ENCODE peak calls at places on chromosomes 7 and 10, in six cellular contexts. One of them, this sample, is unnamed.

GRCh38 chr10:82925547-82925946 is 1050.6 kb downstream of the NRG3 start:
- DNase-seq in spleen: no peak
- DNase-seq in fibroblast of lung: peak
- DNase-seq in fibroblast of pulmonary artery: peak
- DNase-seq in epithelial cell of esophagus: peak
- DNase-seq in fibroblast of mammary gland: peak
- DNase-seq in this sample: no peak

GRCh38 chr10:132554053-132554990 is 16.7 kb downstream of the INPP5A start:
- DNase-seq in fibroblast of pulmonary artery: no peak
- DNase-seq in fibroblast of mammary gland: no peak
- DNase-seq in spleen: peak
- DNase-seq in fibroblast of lung: no peak
- DNase-seq in epithelial cell of esophagus: no peak
- DNase-seq in this sample: no peak

GRCh38 chr7:106915407-106915806 is 50.3 kb downstream of the PIK3CG start:
- DNase-seq in fibroblast of lung: no peak
- DNase-seq in fibroblast of mammary gland: no peak
- DNase-seq in epithelial cell of esophagus: no peak
- DNase-seq in spleen: no peak
- DNase-seq in fibroblast of pulmonary artery: no peak
- DNase-seq in this sample: no peak

GRCh38 chr10:22230331-22230833 is 12.6 kb upstream of the EBLN1 start:
- DNase-seq in spleen: no peak
- DNase-seq in epithelial cell of esophagus: peak
- DNase-seq in fibroblast of lung: peak
- DNase-seq in fibroblast of mammary gland: peak
- DNase-seq in fibroblast of pulmonary artery: peak
- DNase-seq in this sample: no peak

GRCh38 chr7:142739927-142740492 is 9.3 kb upstream of the PRSS1 start:
- DNase-seq in fibroblast of lung: no peak
- DNase-seq in fibroblast of pulmonary artery: peak
- DNase-seq in epithelial cell of esophagus: no peak
- DNase-seq in fibroblast of mammary gland: no peak
- DNase-seq in spleen: no peak
- DNase-seq in this sample: no peak

GRCh38 chr7:147188485-147188884 is 1071.9 kb downstream of the CNTNAP2 start:
- DNase-seq in fibroblast of pulmonary artery: no peak
- DNase-seq in fibroblast of mammary gland: no peak
- DNase-seq in epithelial cell of esophagus: no peak
- DNase-seq in spleen: no peak
- DNase-seq in fibroblast of lung: no peak
- DNase-seq in this sample: no peak

GRCh38 chr10:8071666-8072065 is 17.2 kb downstream of the GATA3 start:
- DNase-seq in fibroblast of pulmonary artery: no peak
- DNase-seq in spleen: no peak
- DNase-seq in epithelial cell of esophagus: no peak
- DNase-seq in fibroblast of lung: no peak
- DNase-seq in fibroblast of mammary gland: no peak
- DNase-seq in this sample: no peak

GRCh38 chr10:75108684-75109458 is 2.6 kb upstream of the SAMD8 start:
- DNase-seq in fibroblast of mammary gland: no peak
- DNase-seq in epithelial cell of esophagus: no peak
- DNase-seq in fibroblast of pulmonary artery: peak
- DNase-seq in spleen: no peak
- DNase-seq in fibroblast of lung: no peak
- DNase-seq in this sample: no peak

GRCh38 chr10:30456262-30456661 is 22.3 kb downstream of the MAP3K8 start:
- DNase-seq in spleen: peak
- DNase-seq in fibroblast of mammary gland: no peak
- DNase-seq in fibroblast of pulmonary artery: no peak
- DNase-seq in fibroblast of lung: no peak
- DNase-seq in epithelial cell of esophagus: no peak
- DNase-seq in this sample: no peak

GRCh38 chr10:103481974-103482531 is 3.0 kb upstream of the CALHM3 start:
- DNase-seq in fibroblast of lung: peak
- DNase-seq in fibroblast of mammary gland: peak
- DNase-seq in spleen: no peak
- DNase-seq in fibroblast of pulmonary artery: peak
- DNase-seq in epithelial cell of esophagus: peak
- DNase-seq in this sample: no peak

GRCh38 chr7:131556912-131557457 is 557 bp upstream of the PODXL start:
- DNase-seq in spleen: no peak
- DNase-seq in fibroblast of pulmonary artery: no peak
- DNase-seq in fibroblast of mammary gland: no peak
- DNase-seq in epithelial cell of esophagus: no peak
- DNase-seq in fibroblast of lung: no peak
- DNase-seq in this sample: no peak

GRCh38 chr10:17655567-17656146 is 11.7 kb downstream of the STAM start:
- DNase-seq in fibroblast of pulmonary artery: no peak
- DNase-seq in fibroblast of mammary gland: no peak
- DNase-seq in spleen: no peak
- DNase-seq in fibroblast of lung: peak
- DNase-seq in epithelial cell of esophagus: no peak
- DNase-seq in this sample: no peak

GRCh38 chr7:4769753-4770152 is 5.7 kb upstream of the AP5Z1 start:
- DNase-seq in spleen: no peak
- DNase-seq in epithelial cell of esophagus: no peak
- DNase-seq in fibroblast of pulmonary artery: peak
- DNase-seq in fibroblast of mammary gland: no peak
- DNase-seq in fibroblast of lung: peak
- DNase-seq in this sample: no peak

GRCh38 chr7:47827321-47827720 is 120.9 kb downstream of the PKD1L1 start:
- DNase-seq in spleen: no peak
- DNase-seq in fibroblast of lung: no peak
- DNase-seq in epithelial cell of esophagus: no peak
- DNase-seq in fibroblast of pulmonary artery: no peak
- DNase-seq in fibroblast of mammary gland: no peak
- DNase-seq in this sample: no peak

GRCh38 chr7:106371629-106372028 is 86.8 kb upstream of the NAMPT start:
- DNase-seq in spleen: peak
- DNase-seq in epithelial cell of esophagus: no peak
- DNase-seq in fibroblast of mammary gland: no peak
- DNase-seq in fibroblast of lung: no peak
- DNase-seq in fibroblast of pulmonary artery: no peak
- DNase-seq in this sample: peak

GRCh38 chr10:61157182-61157581 is 213.2 kb upstream of the RHOBTB1 start:
- DNase-seq in spleen: no peak
- DNase-seq in fibroblast of pulmonary artery: peak
- DNase-seq in fibroblast of lung: no peak
- DNase-seq in epithelial cell of esophagus: no peak
- DNase-seq in fibroblast of mammary gland: peak
- DNase-seq in this sample: no peak

GRCh38 chr10:110398419-110399162 is 93.9 kb upstream of the SMNDC1 start:
- DNase-seq in fibroblast of lung: peak
- DNase-seq in fibroblast of pulmonary artery: peak
- DNase-seq in epithelial cell of esophagus: peak
- DNase-seq in spleen: no peak
- DNase-seq in fibroblast of mammary gland: peak
- DNase-seq in this sample: peak

GRCh38 chr7:11592699-11593098 is 239.3 kb downstream of the THSD7A start:
- DNase-seq in spleen: no peak
- DNase-seq in epithelial cell of esophagus: peak
- DNase-seq in fibroblast of mammary gland: no peak
- DNase-seq in fibroblast of lung: peak
- DNase-seq in fibroblast of pulmonary artery: no peak
- DNase-seq in this sample: no peak

GRCh38 chr10:63213489-63213888 is 80.4 kb downstream of the NRBF2 start:
- DNase-seq in fibroblast of pulmonary artery: no peak
- DNase-seq in fibroblast of lung: no peak
- DNase-seq in spleen: no peak
- DNase-seq in fibroblast of mammary gland: no peak
- DNase-seq in epithelial cell of esophagus: no peak
- DNase-seq in this sample: no peak

GRCh38 chr10:24452030-24452429 is 243.1 kb downstream of the KIAA1217 start:
- DNase-seq in fibroblast of pulmonary artery: no peak
- DNase-seq in fibroblast of lung: no peak
- DNase-seq in spleen: no peak
- DNase-seq in fibroblast of mammary gland: no peak
- DNase-seq in epithelial cell of esophagus: no peak
- DNase-seq in this sample: no peak

GRCh38 chr10:86252573-86252972 is 114.0 kb downstream of the GRID1 start:
- DNase-seq in fibroblast of lung: no peak
- DNase-seq in fibroblast of mammary gland: no peak
- DNase-seq in fibroblast of pulmonary artery: no peak
- DNase-seq in spleen: no peak
- DNase-seq in epithelial cell of esophagus: no peak
- DNase-seq in this sample: no peak

GRCh38 chr7:32957326-32958045 is at the start of gene FKBP9:
- DNase-seq in fibroblast of mammary gland: peak
- DNase-seq in fibroblast of pulmonary artery: peak
- DNase-seq in fibroblast of lung: peak
- DNase-seq in spleen: peak
- DNase-seq in epithelial cell of esophagus: peak
- DNase-seq in this sample: peak

GRCh38 chr7:37408885-37409248 is 39.8 kb downstream of the ELMO1 start:
- DNase-seq in fibroblast of mammary gland: no peak
- DNase-seq in epithelial cell of esophagus: no peak
- DNase-seq in fibroblast of pulmonary artery: no peak
- DNase-seq in fibroblast of lung: no peak
- DNase-seq in spleen: no peak
- DNase-seq in this sample: no peak

GRCh38 chr7:91628742-91629141 is 251.8 kb downstream of the MTERF1 start:
- DNase-seq in fibroblast of pulmonary artery: peak
- DNase-seq in spleen: no peak
- DNase-seq in epithelial cell of esophagus: no peak
- DNase-seq in fibroblast of mammary gland: peak
- DNase-seq in fibroblast of lung: peak
- DNase-seq in this sample: no peak

GRCh38 chr7:80284848-80285247 is 150.2 kb downstream of the GNAI1 start:
- DNase-seq in spleen: no peak
- DNase-seq in fibroblast of mammary gland: peak
- DNase-seq in fibroblast of pulmonary artery: peak
- DNase-seq in fibroblast of lung: peak
- DNase-seq in epithelial cell of esophagus: peak
- DNase-seq in this sample: no peak

GRCh38 chr7:55536619-55537457 is 35.5 kb downstream of the VOPP1 start:
- DNase-seq in fibroblast of mammary gland: no peak
- DNase-seq in fibroblast of lung: no peak
- DNase-seq in spleen: peak
- DNase-seq in fibroblast of pulmonary artery: no peak
- DNase-seq in epithelial cell of esophagus: no peak
- DNase-seq in this sample: no peak
- TF ChIP-seq CTCF in fibroblast of mammary gland: no peak
- TF ChIP-seq CTCF in fibroblast of lung: no peak
- TF ChIP-seq CTCF in spleen: no peak
- TF ChIP-seq CTCF in fibroblast of pulmonary artery: no peak
- TF ChIP-seq CTCF in epithelial cell of esophagus: no peak
- TF ChIP-seq CTCF in this sample: no peak

DNA sequence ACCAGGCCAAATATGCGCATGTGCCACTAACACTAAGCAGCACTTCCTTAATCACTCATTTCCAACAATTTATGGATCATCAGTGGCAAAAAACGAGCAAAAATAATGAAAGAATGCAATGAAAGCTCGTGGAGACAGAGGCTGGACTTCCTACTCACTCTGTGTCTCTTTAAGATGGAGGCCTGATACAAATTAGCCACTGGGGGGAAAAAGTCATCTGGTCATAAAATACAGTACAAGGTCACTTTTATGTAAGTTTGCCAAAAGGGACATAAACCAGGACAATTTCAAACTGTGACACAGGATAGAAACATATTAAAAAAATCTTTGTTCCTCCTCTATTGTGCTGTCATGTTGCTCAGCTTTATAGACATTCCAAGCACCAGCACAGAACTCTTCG is 101.7 kb downstream of the LMBR1 start:
- DNase-seq in spleen: no peak
- DNase-seq in fibroblast of pulmonary artery: no peak
- DNase-seq in fibroblast of mammary gland: no peak
- DNase-seq in fibroblast of lung: no peak
- DNase-seq in epithelial cell of esophagus: no peak
- DNase-seq in this sample: no peak
- TF ChIP-seq CTCF in spleen: no peak
- TF ChIP-seq CTCF in fibroblast of pulmonary artery: no peak
- TF ChIP-seq CTCF in fibroblast of mammary gland: no peak
- TF ChIP-seq CTCF in fibroblast of lung: no peak
- TF ChIP-seq CTCF in epithelial cell of esophagus: no peak
- TF ChIP-seq CTCF in this sample: no peak

DNA sequence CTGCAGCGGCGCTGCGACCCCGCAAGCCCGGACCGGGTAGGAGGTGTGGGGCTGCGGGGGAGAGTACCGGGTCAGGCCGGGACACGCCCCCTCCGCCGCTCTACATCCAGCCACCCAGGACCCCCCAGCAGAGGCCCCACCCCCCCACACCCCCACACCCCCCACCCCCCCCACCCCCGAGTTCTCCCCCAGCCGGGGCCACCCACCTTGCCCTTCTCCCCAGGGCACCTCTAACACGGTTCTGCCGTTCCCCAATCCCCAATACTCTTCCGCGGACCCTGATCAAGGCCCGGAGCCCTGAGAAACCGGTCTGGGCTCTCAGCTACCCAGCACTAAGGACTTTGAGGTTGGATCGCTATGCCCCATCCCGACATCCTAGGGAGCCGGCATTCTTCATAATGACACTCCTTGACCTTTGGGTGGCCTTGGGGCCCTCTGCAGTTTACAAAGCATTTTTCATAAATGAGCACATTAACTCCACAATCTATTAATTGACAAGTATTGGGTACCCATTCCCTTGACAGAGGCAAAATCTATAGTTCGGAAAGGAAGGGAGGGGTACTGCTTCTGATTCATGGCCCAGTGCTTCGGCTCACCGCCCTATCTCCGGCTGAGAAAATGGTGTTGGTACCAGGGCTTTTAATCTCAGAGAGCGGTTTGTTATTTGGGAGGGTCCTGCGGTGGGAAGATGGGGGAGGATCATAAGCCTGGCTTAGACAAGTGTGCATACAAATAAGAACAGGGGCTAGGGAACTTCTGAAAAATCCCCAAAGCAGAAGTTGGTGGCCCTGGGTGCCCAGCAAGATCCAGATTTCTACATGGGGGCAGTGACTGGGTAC is 3.4 kb downstream of the IMPDH1 start:
- DNase-seq in fibroblast of pulmonary artery: no peak
- DNase-seq in epithelial cell of esophagus: peak
- DNase-seq in spleen: peak
- DNase-seq in fibroblast of mammary gland: no peak
- DNase-seq in fibroblast of lung: no peak
- DNase-seq in this sample: no peak
- TF ChIP-seq CTCF in fibroblast of pulmonary artery: no peak
- TF ChIP-seq CTCF in epithelial cell of esophagus: no peak
- TF ChIP-seq CTCF in spleen: no peak
- TF ChIP-seq CTCF in fibroblast of mammary gland: no peak
- TF ChIP-seq CTCF in fibroblast of lung: no peak
- TF ChIP-seq CTCF in this sample: no peak

DNA sequence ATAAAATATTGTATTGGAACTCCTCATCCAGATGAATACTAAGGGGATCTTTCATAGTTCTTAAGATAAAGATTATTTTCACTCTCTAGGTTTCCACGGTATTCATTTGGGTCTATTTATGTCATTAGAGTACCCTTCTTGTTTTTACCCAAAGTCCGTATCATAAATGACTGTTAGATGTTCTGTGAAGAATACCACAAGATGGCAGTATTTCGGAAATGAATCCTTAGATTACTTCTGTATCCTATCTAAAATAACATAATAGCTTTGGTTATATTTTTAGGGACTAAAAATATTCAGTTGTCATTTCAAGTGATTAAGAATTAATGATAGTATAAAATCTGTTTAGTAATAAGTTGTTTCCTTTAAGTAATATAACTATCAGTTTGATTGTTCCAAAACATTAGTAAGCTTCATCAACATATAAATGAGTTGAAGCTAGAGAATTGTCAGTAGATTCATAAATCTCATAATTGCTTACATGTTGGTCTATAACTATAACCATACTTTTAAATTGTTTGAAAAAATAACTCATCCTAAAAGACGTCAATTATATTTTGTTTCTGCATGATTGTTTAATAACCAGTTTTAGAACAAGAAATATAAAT is 337.5 kb upstream of the KCND2 start:
- DNase-seq in spleen: no peak
- DNase-seq in fibroblast of pulmonary artery: peak
- DNase-seq in fibroblast of lung: peak
- DNase-seq in fibroblast of mammary gland: peak
- DNase-seq in epithelial cell of esophagus: peak
- DNase-seq in this sample: no peak
- TF ChIP-seq CTCF in spleen: peak
- TF ChIP-seq CTCF in fibroblast of pulmonary artery: peak
- TF ChIP-seq CTCF in fibroblast of lung: peak
- TF ChIP-seq CTCF in fibroblast of mammary gland: peak
- TF ChIP-seq CTCF in epithelial cell of esophagus: peak
- TF ChIP-seq CTCF in this sample: peak